ENCODE peak calls at places on chromosome 12, in six cellular contexts. Y is naive thymus-derived CD8-positive, alpha-beta T cell; L is nephron progenitor cell; Z is RKO; K is AG09319; J is germinal center. C is an unnamed sample.

GRCh38 chr12:130121246-130122005 is 40.8 kb upstream of the FZD10 start:
- DNase-seq in Y (no peak), L (no peak), Z (no peak), K (no peak), J (no peak), C (no peak)

GRCh38 chr12:85835810-85836715 is at the start of gene RASSF9:
- DNase-seq in Y (no peak), L (no peak), Z (no peak), K (peak), J (no peak), C (peak)

GRCh38 chr12:118060301-118061010 is 523 bp downstream of the WSB2 start:
- DNase-seq in Y (peak), L (peak), Z (peak), K (no peak), J (no peak), C (peak)

GRCh38 chr12:27751386-27752047 is 28.5 kb upstream of the KLHL42 start:
- DNase-seq in Y (no peak), L (no peak), Z (no peak), K (no peak), J (no peak), C (no peak)

GRCh38 chr12:120080043-120080400 is 36.5 kb downstream of the RAB35 start:
- DNase-seq in Y (no peak), L (no peak), Z (no peak), K (no peak), J (no peak), C (no peak)

GRCh38 chr12:95393191-95393790 is 80.7 kb upstream of the METAP2 start:
- DNase-seq in Y (no peak), L (no peak), Z (no peak), K (no peak), J (no peak), C (no peak)

GRCh38 chr12:77294016-77294415 is 228.6 kb upstream of the E2F7 start:
- DNase-seq in Y (no peak), L (no peak), Z (no peak), K (no peak), J (no peak), C (no peak)

GRCh38 chr12:116773276-116773731 is 35.2 kb downstream of the RNFT2 start:
- DNase-seq in Y (no peak), L (no peak), Z (peak), K (no peak), J (no peak), C (peak)

GRCh38 chr12:124484526-124484953 is 82.9 kb downstream of the NCOR2 start:
- DNase-seq in Y (no peak), L (no peak), Z (no peak), K (no peak), J (peak), C (no peak)

GRCh38 chr12:119694111-119694510 is 26.2 kb downstream of the PRKAB1 start:
- DNase-seq in Y (no peak), L (no peak), Z (no peak), K (no peak), J (no peak), C (no peak)

GRCh38 chr12:104372048-104372720 is 68.6 kb downstream of the EID3 start:
- DNase-seq in Y (peak), L (no peak), Z (no peak), K (no peak), J (no peak), C (no peak)

GRCh38 chr12:118034429-118035193 is 18.1 kb downstream of the RFC5 start:
- DNase-seq in Y (no peak), L (peak), Z (peak), K (no peak), J (no peak), C (peak)

GRCh38 chr12:42156232-42156631 is 11.6 kb upstream of the GXYLT1 start:
- DNase-seq in Y (no peak), L (no peak), Z (no peak), K (no peak), J (no peak), C (peak)

GRCh38 chr12:94379479-94380113 is 80.1 kb downstream of the CEP83 start:
- DNase-seq in Y (no peak), L (no peak), Z (no peak), K (no peak), J (no peak), C (no peak)

GRCh38 chr12:62008703-62009102 is 251.5 kb upstream of the USP15 start:
- DNase-seq in Y (no peak), L (no peak), Z (no peak), K (no peak), J (no peak), C (no peak)

GRCh38 chr12:54404061-54405004 is 14.7 kb downstream of the ITGA5 start:
- DNase-seq in Y (peak), L (peak), Z (peak), K (no peak), J (peak), C (peak)

GRCh38 chr12:5694759-5695409 is 250.2 kb downstream of the ANO2 start:
- DNase-seq in Y (no peak), L (no peak), Z (no peak), K (no peak), J (no peak), C (no peak)

GRCh38 chr12:121465921-121466799 is 66.2 kb downstream of the RNF34 start:
- DNase-seq in Y (peak), L (peak), Z (peak), K (no peak), J (peak), C (peak)

GRCh38 chr12:80702889-80703605 is 4.4 kb upstream of the MYF6 start:
- DNase-seq in Y (no peak), L (no peak), Z (peak), K (no peak), J (no peak), C (peak)

GRCh38 chr12:560666-561065 is 100.9 kb downstream of the B4GALNT3 start:
- DNase-seq in Y (no peak), L (no peak), Z (no peak), K (no peak), J (no peak), C (no peak)

GRCh38 chr12:100995771-100996170 is 201.2 kb downstream of the ANO4 start:
- DNase-seq in Y (no peak), L (no peak), Z (no peak), K (no peak), J (no peak), C (no peak)

GRCh38 chr12:31226639-31227038 is 99.3 kb downstream of the SINHCAF start:
- DNase-seq in Y (no peak), L (no peak), Z (no peak), K (no peak), J (no peak), C (no peak)

GRCh38 chr12:50620050-50620974 is 115.5 kb downstream of the DIP2B start:
- DNase-seq in Y (no peak), L (peak), Z (peak), K (peak), J (no peak), C (peak)

GRCh38 chr12:120658286-120659150 is 18.1 kb downstream of the CABP1 start:
- DNase-seq in Y (no peak), L (no peak), Z (no peak), K (no peak), J (no peak), C (no peak)

GRCh38 chr12:39401459-39401858 is 41.5 kb downstream of the KIF21A start:
- DNase-seq in Y (no peak), L (no peak), Z (no peak), K (peak), J (no peak), C (no peak)

GRCh38 chr12:120119395-120119973 is 2.9 kb upstream of the RAB35 start:
- DNase-seq in Y (no peak), L (no peak), Z (no peak), K (no peak), J (no peak), C (peak)

GRCh38 chr12:53591301-53592206 is 34.6 kb downstream of the ATF7 start:
- DNase-seq in Y (no peak), L (no peak), Z (no peak), K (no peak), J (no peak), C (no peak)

GRCh38 chr12:22042981-22043669 is 2.9 kb upstream of the CMAS start:
- DNase-seq in Y (no peak), L (no peak), Z (peak), K (no peak), J (no peak), C (no peak)

GRCh38 chr12:50017653-50018052 is 7.6 kb downstream of the RACGAP1 start:
- DNase-seq in Y (no peak), L (no peak), Z (no peak), K (no peak), J (no peak), C (no peak)

GRCh38 chr12:76713986-76714385 is 49.9 kb upstream of the ZDHHC17 start:
- DNase-seq in Y (no peak), L (no peak), Z (no peak), K (no peak), J (no peak), C (no peak)

C was measured in ACHN.